ENCODE peak calls at places on chromosomes 13 and 19, in six cellular contexts. U, K, O, P, G and S are unnamed samples.

GRCh38 chr19:23436944-23437343 is 41.7 kb upstream of the ZNF91 start:
- DNase-seq in K (peak; percentile 29), G (peak; percentile 25), U (peak; percentile 10), P (no peak), O (no peak), S (no peak)

GRCh38 chr19:1136201-1136600 is 32.4 kb downstream of the GPX4 start:
- DNase-seq in P (no peak), G (no peak), K (no peak), O (no peak), U (no peak), S (no peak)

GRCh38 chr13:39820606-39821005 is 165.1 kb downstream of the COG6 start:
- DNase-seq in G (no peak), U (no peak), K (no peak), O (no peak), P (no peak), S (no peak)

GRCh38 chr19:38727868-38728660 is 16.2 kb downstream of the CAPN12 start:
- DNase-seq in O (no peak), K (no peak), G (peak; percentile 69), P (no peak), U (no peak), S (no peak)

GRCh38 chr13:113013878-113014751 is 45.1 kb downstream of the MCF2L start:
- DNase-seq in P (no peak), O (no peak), K (no peak), G (no peak), U (no peak), S (no peak)

GRCh38 chr13:74246398-74246975 is 112.3 kb upstream of the KLF12 start:
- DNase-seq in K (no peak), U (no peak), O (no peak), G (no peak), P (no peak), S (peak; percentile 38)

GRCh38 chr19:56639217-56639616 is 3.7 kb upstream of the SMIM17 start:
- DNase-seq in P (no peak), G (peak; percentile 18), O (no peak), K (peak; percentile 48), U (no peak), S (no peak)

GRCh38 chr13:110576070-110576394 is 14.5 kb upstream of the RAB20 start:
- DNase-seq in K (no peak), G (no peak), U (no peak), O (no peak), P (no peak), S (no peak)

GRCh38 chr19:10921199-10921879 is 7.1 kb downstream of the YIPF2 start:
- DNase-seq in U (no peak), P (no peak), K (no peak), O (no peak), G (no peak), S (no peak)

GRCh38 chr13:74891610-74892009 is 590.4 kb downstream of the TBC1D4 start:
- DNase-seq in O (no peak), K (no peak), P (no peak), G (no peak), U (peak; percentile 2), S (peak; percentile 86)

DNA sequence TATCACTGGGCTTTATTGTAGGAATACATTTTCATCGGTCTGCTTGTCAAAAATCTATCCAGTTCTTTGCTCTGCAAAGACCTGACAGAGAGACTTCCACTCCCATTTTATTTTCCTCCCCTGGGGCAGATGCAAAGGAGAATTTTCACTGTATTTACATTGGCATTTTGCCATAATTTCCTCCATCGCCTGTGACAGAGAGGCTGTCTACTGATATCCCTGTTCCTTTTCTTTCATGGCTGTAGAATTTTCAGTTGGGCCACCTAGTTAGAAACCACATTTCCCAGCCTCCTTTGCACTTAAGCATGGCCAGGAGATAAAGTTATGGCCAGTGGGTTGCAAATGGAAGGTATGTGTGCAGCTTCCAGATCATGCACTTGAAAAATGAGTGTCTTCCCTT is 89.3 kb downstream of the NUFIP1 start:
- DNase-seq in G (no peak), O (no peak), U (no peak), K (no peak), P (no peak), S (no peak)
- TF ChIP-seq MYC in G (no peak), O (no peak), U (no peak), K (no peak), P (no peak), S (no peak)

GRCh38 chr13:42990991-42991891 is 800 bp downstream of the EPSTI1 start:
- DNase-seq in K (no peak), U (no peak), G (no peak), P (no peak), O (no peak), S (no peak)

GRCh38 chr13:42992585-42993122 is 613 bp upstream of the EPSTI1 start:
- DNase-seq in G (no peak), K (no peak), U (no peak), P (no peak), O (no peak), S (no peak)

GRCh38 chr13:42990147-42990990 is 1.7 kb downstream of the EPSTI1 start:
- DNase-seq in K (no peak), G (no peak), P (no peak), O (no peak), U (no peak), S (no peak)

GRCh38 chr13:42994878-42995277 is 2.8 kb upstream of the EPSTI1 start:
- DNase-seq in G (no peak), P (no peak), K (no peak), U (no peak), O (no peak), S (no peak)

DNA sequence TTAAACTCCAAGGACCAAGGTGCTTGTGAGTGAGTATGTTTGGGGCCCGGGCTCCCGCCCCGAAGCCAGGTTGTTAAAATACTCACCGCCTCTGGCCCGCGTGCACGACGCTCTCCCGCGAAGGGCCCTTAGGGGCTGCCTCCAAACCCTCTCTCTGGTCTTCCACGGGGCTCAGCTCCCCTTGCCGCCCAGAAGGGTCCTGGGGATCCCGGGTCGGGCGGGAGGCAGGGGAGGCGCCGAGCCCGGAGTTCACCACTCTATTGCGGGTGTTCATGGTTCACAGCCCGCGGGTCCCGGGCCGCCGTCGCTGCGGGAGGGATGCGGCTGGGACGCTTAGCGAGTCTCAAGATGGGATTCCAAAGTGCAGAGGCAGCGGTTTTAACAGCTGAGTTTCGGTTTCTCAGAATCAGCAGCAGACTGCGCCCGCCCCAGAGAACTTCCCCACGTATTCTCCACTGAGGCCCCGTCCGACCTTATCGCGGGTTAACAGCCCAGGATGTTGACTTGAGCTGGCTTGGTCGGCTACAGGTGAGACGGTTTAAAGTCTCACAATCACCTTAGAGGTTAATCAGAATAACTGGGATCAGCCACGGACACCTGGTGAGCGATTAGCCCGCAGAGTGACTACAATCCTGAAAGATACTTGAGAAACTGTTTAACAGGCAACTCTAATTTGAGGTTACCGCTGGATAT is at the start of gene EPSTI1:
- DNase-seq in K (peak; percentile 71), G (peak; percentile 18), P (no peak), O (no peak), U (no peak), S (peak; percentile 77)
- TF ChIP-seq MYC in K (no peak), G (no peak), P (no peak), O (no peak), U (no peak), S (no peak)

GRCh38 chr13:51761638-51762350 is 42.2 kb downstream of the DHRS12 start:
- DNase-seq in P (no peak), O (no peak), G (no peak), K (no peak), U (no peak), S (no peak)

GRCh38 chr13:51765142-51765515 is 38.8 kb downstream of the DHRS12 start:
- DNase-seq in K (no peak), P (no peak), O (no peak), U (no peak), G (no peak), S (no peak)

GRCh38 chr13:51767100-51767499 is 36.9 kb downstream of the DHRS12 start:
- DNase-seq in G (no peak), O (no peak), K (peak; percentile 46), U (no peak), P (no peak), S (no peak)

GRCh38 chr13:51763486-51763885 is 40.5 kb downstream of the DHRS12 start:
- DNase-seq in K (no peak), G (no peak), O (no peak), P (no peak), U (no peak), S (no peak)

DNA sequence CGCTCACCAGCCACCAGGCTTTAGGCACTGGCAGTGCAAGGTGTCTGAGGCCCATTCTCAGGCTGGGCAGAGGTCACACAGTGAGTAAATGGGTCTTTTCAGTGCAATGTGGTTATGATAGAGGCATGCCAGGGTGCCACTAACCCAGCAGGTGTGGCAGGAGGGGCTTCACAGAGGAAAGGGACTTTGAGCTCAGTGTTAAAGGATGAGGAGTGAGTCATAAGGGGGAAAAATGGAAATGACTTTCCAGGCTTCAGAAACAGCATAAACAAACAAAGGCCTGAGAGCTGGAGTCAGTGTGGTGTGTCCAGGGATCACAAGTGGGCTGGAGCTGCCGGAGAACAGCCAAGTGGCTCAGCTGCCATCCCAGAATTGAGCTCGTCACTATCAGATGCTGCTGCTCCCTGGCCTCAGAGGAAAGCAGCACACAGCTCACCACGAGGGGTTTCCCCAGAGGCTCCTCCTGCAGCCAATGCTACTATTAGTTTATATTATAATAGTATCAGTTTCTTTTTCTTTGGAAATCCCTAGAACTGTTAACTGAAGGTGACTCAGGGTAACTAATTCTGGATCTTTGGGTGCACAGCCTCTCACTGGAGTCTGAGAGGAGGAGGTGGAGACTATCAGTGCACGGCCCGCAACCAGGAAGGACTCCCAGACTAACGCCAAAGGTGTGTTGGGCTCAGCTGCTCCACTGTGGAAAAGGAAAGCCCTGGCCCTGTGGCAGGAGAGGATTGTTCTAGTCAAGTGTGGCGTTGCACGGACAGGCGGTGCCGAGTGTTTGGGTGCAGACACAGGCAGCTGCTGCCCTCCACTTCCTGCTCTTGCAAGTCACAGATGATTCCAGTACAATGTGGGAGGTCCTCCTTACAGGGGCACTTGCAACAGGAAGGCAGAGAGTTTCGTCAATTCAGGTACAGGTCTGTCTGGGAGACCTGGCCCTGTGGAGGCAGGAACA is 39.5 kb downstream of the DHRS12 start:
- DNase-seq in P (peak; percentile 92), G (no peak), K (no peak), O (peak; percentile 65), U (peak; percentile 4), S (peak; percentile 78)
- TF ChIP-seq MYC in P (no peak), G (no peak), K (no peak), O (no peak), U (no peak), S (no peak)

GRCh38 chr19:30635026-30635985 is 263.1 kb downstream of the ZNF536 start:
- DNase-seq in P (no peak), U (no peak), K (no peak), G (no peak), O (no peak), S (no peak)
- TF ChIP-seq MYC in P (no peak), U (no peak), K (no peak), G (no peak), O (no peak), S (no peak)